ENCODE peak calls at places on chromosomes 11 and 22, in eight cellular contexts. Q, F, X, H, W, T, J and Y are unnamed samples.

GRCh38 chr11:125084057-125084416 is 20.9 kb downstream of the SLC37A2 start:
- DNase-seq in Q (no peak), F (no peak), X (no peak), H (no peak), W (no peak), T (peak; percentile 10), J (no peak), Y (peak; percentile 7)

GRCh38 chr11:115446214-115446613 is 58.0 kb downstream of the CADM1 start:
- DNase-seq in Q (no peak), F (no peak), X (no peak), H (no peak), W (no peak), T (no peak), J (no peak), Y (no peak)

GRCh38 chr22:41043727-41044126 is 48.7 kb upstream of the EP300 start:
- DNase-seq in Q (no peak), F (no peak), X (no peak), H (no peak), W (no peak), T (no peak), J (no peak), Y (no peak)

GRCh38 chr11:113603277-113604059 is 102.6 kb downstream of the TMPRSS5 start:
- DNase-seq in Q (no peak), F (no peak), X (no peak), H (peak; percentile 57), W (no peak), T (peak; percentile 25), J (no peak), Y (no peak)

GRCh38 chr11:12202911-12203310 is 92.5 kb downstream of the MICAL2 start:
- DNase-seq in Q (no peak), F (no peak), X (no peak), H (no peak), W (no peak), T (no peak), J (no peak), Y (no peak)

GRCh38 chr11:44607987-44608386 is 42.5 kb downstream of the CD82 start:
- DNase-seq in Q (no peak), F (no peak), X (peak; percentile 50), H (no peak), W (no peak), T (no peak), J (peak; percentile 48), Y (no peak)

GRCh38 chr11:42840176-42840829 is 471.5 kb upstream of the API5 start:
- DNase-seq in Q (no peak), F (no peak), X (no peak), H (no peak), W (peak; percentile 15), T (no peak), J (no peak), Y (peak; percentile 29)

GRCh38 chr22:24442352-24442744 is 14.9 kb downstream of the ADORA2A start:
- DNase-seq in Q (no peak), F (no peak), X (no peak), H (no peak), W (no peak), T (no peak), J (no peak), Y (no peak)

DNA sequence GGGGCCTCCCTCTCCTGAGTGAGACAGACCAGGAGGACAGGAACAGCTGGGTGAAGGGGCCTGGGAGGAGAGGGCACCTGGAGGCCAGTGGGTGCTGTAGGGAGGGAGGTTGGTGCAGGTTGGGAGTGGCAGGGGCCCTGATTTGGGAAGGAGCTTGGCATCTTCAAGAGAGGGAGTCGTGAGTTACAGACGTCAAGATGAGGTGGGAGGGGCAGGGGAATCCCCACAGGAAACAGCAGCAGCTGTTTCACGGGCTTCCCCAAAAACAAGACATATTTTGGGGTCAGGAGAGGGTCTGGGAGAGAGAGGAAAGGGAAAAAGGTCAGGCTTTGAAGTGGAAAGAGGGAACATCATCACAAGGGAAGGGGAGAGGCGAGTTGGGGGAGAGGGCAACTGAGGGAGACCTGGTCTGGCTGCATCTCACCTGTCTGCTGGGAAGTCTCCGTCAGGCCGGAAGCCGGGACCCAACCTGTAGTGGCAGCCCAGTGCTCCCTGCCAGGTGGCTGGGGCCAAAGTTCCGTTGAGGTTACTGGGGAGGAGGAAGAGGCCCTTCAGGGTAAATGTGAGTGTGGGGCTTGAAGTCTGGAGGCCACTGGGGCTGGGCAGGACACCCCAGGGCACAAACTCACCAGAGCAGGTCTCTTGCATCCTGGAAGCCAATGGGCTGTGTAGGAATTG is 4.4 kb downstream of the NAALADL1 start:
- DNase-seq in Q (no peak), F (no peak), X (no peak), H (no peak), W (peak; percentile 46), T (no peak), J (no peak), Y (no peak)
- TF ChIP-seq CTCF in Q (no peak), F (no peak), X (no peak), H (no peak), W (no peak), T (no peak), J (no peak), Y (no peak)

GRCh38 chr11:72497731-72498130 is 63.4 kb upstream of the CLPB start:
- DNase-seq in Q (no peak), F (no peak), X (no peak), H (no peak), W (no peak), T (no peak), J (no peak), Y (no peak)
- TF ChIP-seq CTCF in Q (no peak), F (no peak), X (no peak), H (no peak), W (no peak), T (no peak), J (no peak), Y (no peak)

GRCh38 chr22:36379593-36380361 is 8.0 kb downstream of the MYH9 start:
- DNase-seq in Q (no peak), F (no peak), X (no peak), H (no peak), W (no peak), T (no peak), J (peak; percentile 13), Y (no peak)
- TF ChIP-seq CTCF in Q (no peak), F (no peak), X (no peak), H (no peak), W (no peak), T (no peak), J (no peak), Y (no peak)

GRCh38 chr11:100625041-100625440 is 62.0 kb upstream of the ARHGAP42 start:
- DNase-seq in Q (no peak), F (no peak), X (no peak), H (no peak), W (no peak), T (no peak), J (no peak), Y (no peak)

GRCh38 chr11:100631316-100631715 is 55.8 kb upstream of the ARHGAP42 start:
- DNase-seq in Q (no peak), F (no peak), X (no peak), H (no peak), W (no peak), T (no peak), J (no peak), Y (no peak)

GRCh38 chr11:100630898-100631297 is 56.2 kb upstream of the ARHGAP42 start:
- DNase-seq in Q (no peak), F (no peak), X (no peak), H (no peak), W (no peak), T (no peak), J (no peak), Y (no peak)

GRCh38 chr11:100632970-100633452 is 54.1 kb upstream of the ARHGAP42 start:
- DNase-seq in Q (peak; percentile 68), F (peak; percentile 80), X (no peak), H (peak; percentile 35), W (no peak), T (peak; percentile 45), J (peak; percentile 66), Y (no peak)

GRCh38 chr11:100629671-100630070 is 57.4 kb upstream of the ARHGAP42 start:
- DNase-seq in Q (no peak), F (no peak), X (no peak), H (no peak), W (no peak), T (no peak), J (no peak), Y (no peak)
- TF ChIP-seq CTCF in Q (no peak), F (no peak), X (no peak), H (no peak), W (no peak), T (no peak), J (no peak), Y (no peak)

DNA sequence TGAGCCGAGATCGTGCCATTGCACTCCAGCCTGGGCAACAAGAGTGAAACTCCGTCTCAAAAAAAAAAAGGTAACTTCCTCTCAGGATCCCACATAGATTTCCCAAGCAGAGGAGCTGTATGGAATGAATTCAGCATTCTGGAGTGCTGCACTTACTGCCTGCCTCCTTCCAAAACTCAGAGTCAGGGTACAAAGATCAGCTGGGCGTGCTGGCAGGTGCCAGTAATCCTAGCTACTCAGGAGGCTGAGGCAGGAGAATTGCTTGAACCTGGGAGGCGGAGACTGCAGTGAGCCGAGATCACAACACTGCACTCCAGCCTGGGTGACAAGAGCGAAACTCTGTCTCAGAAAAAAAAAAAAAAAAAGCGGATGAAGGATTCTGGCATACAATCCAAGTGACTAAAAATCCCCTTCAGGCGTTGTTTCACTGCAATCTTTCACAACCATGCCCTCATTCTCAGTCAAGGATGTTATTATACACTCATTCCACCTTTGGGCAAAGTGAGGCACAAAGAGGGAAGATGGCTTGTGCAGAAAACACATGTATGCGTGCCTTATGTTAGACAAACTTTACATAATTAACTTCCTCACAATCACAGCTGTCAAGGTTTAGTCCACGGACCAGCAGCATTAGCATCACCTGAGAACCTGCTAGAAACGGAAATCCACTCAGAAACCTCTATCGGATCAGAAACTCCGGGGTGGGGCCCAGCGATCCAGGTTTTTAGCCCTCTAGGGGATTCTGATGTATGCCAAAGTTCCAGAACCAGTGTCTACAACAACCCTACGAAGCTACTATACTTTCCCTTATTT is 1.1 kb upstream of the NOL12 start:
- DNase-seq in Q (no peak), F (no peak), X (no peak), H (no peak), W (no peak), T (no peak), J (no peak), Y (no peak)
- TF ChIP-seq CTCF in Q (no peak), F (no peak), X (no peak), H (no peak), W (no peak), T (no peak), J (no peak), Y (no peak)

GRCh38 chr11:102666331-102666957 is 39.1 kb downstream of the MMP27 start:
- DNase-seq in Q (no peak), F (no peak), X (peak; percentile 21), H (no peak), W (peak; percentile 52), T (peak; percentile 23), J (peak; percentile 70), Y (peak; percentile 50)
- TF ChIP-seq CTCF in Q (peak; percentile 47), F (peak; percentile 72), X (peak; percentile 88), H (peak; percentile 80), W (peak; percentile 37), T (peak; percentile 67), J (peak; percentile 82), Y (peak; percentile 85)